ENCODE peak calls at places on chromosomes 13 and 19, in nine cellular contexts. V is NB4; N is central memory CD4-positive, alpha-beta T cell; P is adipocyte; M is activated naive CD4-positive, alpha-beta T cell treated with anti-CD3 and anti-CD28 coated beads, Interleukin-2, amount 10 ng/mL, durations not matched to agents 7 days and 5 days; H is T-helper 2 cell; C is EL; W is stimulated activated CD8-positive, alpha-beta memory T cell treated with anti-CD3 and anti-CD28 coated beads, Interleukin-4, amount 100 ng/mL, for 48 hours; O is ELR. Y is an unnamed sample.
A peak's percentile ranks its signal among the peaks of the same experiment; 100 is the strongest.

GRCh38 chr19:1256646-1257474 is 8.5 kb downstream of the MIDN start:
- DNase-seq in V (no peak), N (no peak), P (peak; percentile 0), M (no peak), H (no peak), C (no peak), W (no peak), O (no peak), Y (no peak)

GRCh38 chr13:44470623-44471562 is 97.3 kb downstream of the SERP2 start:
- DNase-seq in V (peak; percentile 48), N (peak; percentile 12), P (peak; percentile 56), M (no peak), H (no peak), C (peak; percentile 34), W (no peak), O (peak; percentile 66), Y (no peak)

GRCh38 chr19:11736696-11737095 is 2.0 kb downstream of the ZNF823 start:
- DNase-seq in V (peak; percentile 99), N (no peak), P (peak; percentile 50), M (no peak), H (no peak), C (peak; percentile 85), W (peak; percentile 27), O (peak; percentile 64), Y (peak; percentile 88)

GRCh38 chr13:36883829-36884228 is 36.2 kb downstream of the SMAD9 start:
- DNase-seq in V (no peak), N (no peak), P (no peak), M (no peak), H (no peak), C (no peak), W (no peak), O (no peak), Y (no peak)

GRCh38 chr19:40896418-40896796 is 14.4 kb upstream of the CYP2A7 start:
- DNase-seq in V (no peak), N (no peak), P (no peak), M (no peak), H (no peak), C (no peak), W (no peak), O (no peak), Y (no peak)

GRCh38 chr13:31545616-31546015 is 193.7 kb upstream of the RXFP2 start:
- DNase-seq in V (no peak), N (no peak), P (peak; percentile 63), M (no peak), H (no peak), C (peak; percentile 55), W (no peak), O (peak; percentile 54), Y (no peak)

GRCh38 chr13:108044929-108045328 is 170.4 kb downstream of the LIG4 start:
- DNase-seq in V (no peak), N (no peak), P (no peak), M (no peak), H (no peak), C (no peak), W (no peak), O (no peak), Y (no peak)

GRCh38 chr13:74866151-74866550 is 615.8 kb downstream of the TBC1D4 start:
- DNase-seq in V (no peak), N (no peak), P (peak; percentile 29), M (no peak), H (no peak), C (no peak), W (no peak), O (no peak), Y (no peak)

GRCh38 chr13:27797228-27797624 is 4.9 kb downstream of the GSX1 start:
- DNase-seq in V (no peak), N (no peak), P (peak; percentile 22), M (no peak), H (no peak), C (peak; percentile 46), W (no peak), O (peak; percentile 61), Y (no peak)

GRCh38 chr13:71867101-71867814 is at the start of gene DACH1:
- DNase-seq in V (peak; percentile 97), N (no peak), P (peak; percentile 53), M (peak; percentile 44), H (no peak), C (peak; percentile 38), W (no peak), O (peak; percentile 82), Y (peak; percentile 77)

Y was measured in osteoblast.